ENCODE peak calls at places on chromosomes 1 and 21, in ten cellular contexts. N, I, M, W, U, Y, P, R, X and A are unnamed samples. For H3K9me3, the result is how much of the 10 kb centered on the place peaks cover.

GRCh38 chr1:237470712-237471310 is 419.9 kb downstream of the ZP4 start:
- DNase-seq in R (no peak), P (no peak), I (no peak), N (peak), U (no peak), W (no peak), X (no peak), M (peak), Y (no peak), A (no peak)

GRCh38 chr1:209567788-209568187 is 15.7 kb upstream of the CAMK1G start:
- DNase-seq in Y (no peak), I (no peak), X (no peak), W (no peak), R (no peak), N (no peak), U (no peak), P (no peak), M (no peak), A (no peak)

GRCh38 chr1:226679303-226679702 is 59.8 kb downstream of the ITPKB start:
- DNase-seq in I (no peak), R (no peak), N (no peak), M (no peak), P (no peak), W (no peak), X (no peak), Y (no peak), U (no peak), A (no peak)

GRCh38 chr21:39311164-39311563 is 2.3 kb downstream of the BRWD1 start:
- DNase-seq in P (no peak), R (no peak), Y (no peak), I (no peak), W (no peak), U (no peak), X (no peak), M (no peak), N (no peak), A (no peak)

GRCh38 chr1:96703186-96703585 is 18.4 kb upstream of the PTBP2 start:
- DNase-seq in P (no peak), N (no peak), U (no peak), Y (no peak), M (no peak), X (no peak), W (no peak), I (no peak), R (no peak), A (no peak)

GRCh38 chr1:2530501-2531361 is 668 bp upstream of the HES5 start:
- DNase-seq in R (no peak), M (no peak), P (no peak), N (peak), U (no peak), X (no peak), I (no peak), Y (no peak), W (no peak), A (no peak)

GRCh38 chr1:155801149-155801548 is 55.9 kb downstream of the GON4L start:
- DNase-seq in P (no peak), W (no peak), N (no peak), X (no peak), R (no peak), I (no peak), M (no peak), U (no peak), Y (no peak), A (no peak)

GRCh38 chr1:10737268-10737624 is 59.2 kb downstream of the CASZ1 start:
- DNase-seq in X (peak), M (no peak), W (no peak), N (peak), Y (no peak), I (no peak), U (no peak), R (no peak), P (no peak), A (no peak)

GRCh38 chr1:167095368-167095767 is 1.5 kb downstream of the STYXL2 start:
- DNase-seq in R (no peak), W (no peak), Y (no peak), U (no peak), I (no peak), P (no peak), N (no peak), M (no peak), X (no peak), A (no peak)

GRCh38 chr1:92070892-92071291 is 4.3 kb downstream of the SETSIP start:
- DNase-seq in U (no peak), P (no peak), M (no peak), R (no peak), X (no peak), N (no peak), W (no peak), Y (no peak), I (no peak), A (no peak)

GRCh38 chr1:203320546-203321272 is 15.4 kb downstream of the BTG2 start:
- DNase-seq in M (peak), Y (peak), P (no peak), I (peak), X (no peak), U (peak), R (no peak), W (no peak), N (peak), A (no peak)

GRCh38 chr1:230752407-230752806 is 5.2 kb downstream of the CAPN9 start:
- DNase-seq in W (no peak), M (peak), I (no peak), X (peak), U (no peak), N (peak), P (no peak), Y (no peak), R (no peak), A (no peak)

GRCh38 chr1:232303221-232303620 is 326.7 kb downstream of the SIPA1L2 start:
- DNase-seq in X (no peak), R (no peak), M (no peak), I (no peak), P (no peak), W (no peak), Y (no peak), N (no peak), U (no peak), A (no peak)

GRCh38 chr1:219173758-219174671 is at the start of gene LYPLAL1:
- DNase-seq in P (peak), Y (peak), R (peak), N (peak), I (peak), W (peak), M (peak), U (peak), X (peak), A (peak)

GRCh38 chr1:40592107-40592773 is 60.8 kb downstream of the ZNF684 start:
- DNase-seq in R (no peak), M (peak), Y (no peak), W (peak), N (no peak), P (no peak), U (no peak), I (no peak), X (no peak), A (no peak)

GRCh38 chr1:31669433-31669785 is 24.7 kb upstream of the PEF1 start:
- DNase-seq in R (no peak), N (no peak), Y (no peak), M (no peak), I (no peak), U (no peak), P (no peak), W (no peak), X (no peak), A (no peak)

GRCh38 chr1:165679282-165680036 is 18.9 kb downstream of the ALDH9A1 start:
- DNase-seq in I (no peak), X (no peak), U (no peak), M (no peak), N (no peak), Y (no peak), W (no peak), R (no peak), P (no peak), A (no peak)

GRCh38 chr1:117674521-117675400 is 68.9 kb downstream of the TENT5C start:
- DNase-seq in N (no peak), P (no peak), R (no peak), X (no peak), U (peak), W (no peak), I (no peak), Y (no peak), M (peak), A (no peak)

GRCh38 chr1:237503292-237503691 is 387.4 kb downstream of the ZP4 start:
- DNase-seq in Y (no peak), W (no peak), M (no peak), R (no peak), I (no peak), P (no peak), N (no peak), X (no peak), U (no peak), A (no peak)

GRCh38 chr1:181099152-181100014 is 10.9 kb downstream of the IER5 start:
- DNase-seq in U (no peak), P (no peak), R (no peak), W (no peak), X (no peak), Y (no peak), I (no peak), M (no peak), N (no peak), A (no peak)

GRCh38 chr1:67534627-67535065 is 104.4 kb upstream of the SERBP1 start:
- DNase-seq in M (no peak), W (no peak), R (no peak), I (no peak), P (no peak), U (no peak), X (no peak), N (no peak), Y (no peak), A (no peak)

GRCh38 chr1:1671365-1672119 is 12.7 kb upstream of the CDK11B start:
- DNase-seq in I (no peak), W (no peak), M (no peak), X (peak), N (no peak), R (no peak), U (no peak), P (peak), Y (no peak), A (no peak)

GRCh38 chr1:92587445-92587844 is 100.7 kb upstream of the GFI1 start:
- DNase-seq in X (no peak), R (no peak), I (no peak), Y (no peak), M (no peak), U (no peak), N (no peak), P (no peak), W (no peak), A (no peak)

GRCh38 chr1:69898403-69898947 is 306.9 kb downstream of the LRRC40 start:
- DNase-seq in U (no peak), P (no peak), N (no peak), W (no peak), X (no peak), I (no peak), M (no peak), Y (no peak), R (no peak), A (no peak)

GRCh38 chr1:247204177-247204647 is 32.4 kb upstream of the ZNF124 start:
- DNase-seq in X (no peak), P (no peak), U (no peak), R (no peak), I (no peak), M (no peak), W (no peak), N (no peak), Y (no peak), A (no peak)

GRCh38 chr1:156143765-156144489 is 9.5 kb upstream of the SEMA4A start:
- DNase-seq in M (no peak), U (no peak), P (no peak), W (no peak), R (no peak), N (no peak), X (no peak), Y (no peak), I (no peak), A (no peak)

GRCh38 chr1:49102752-49103151 is 326.1 kb upstream of the BEND5 start:
- DNase-seq in W (no peak), X (no peak), R (no peak), Y (no peak), M (no peak), P (no peak), U (no peak), I (no peak), N (no peak), A (no peak)
- H3K9me3 ChIP-seq in W (under half), X (under half), R (under half), Y (under half), M (under half), P (under half), U (under half), I (under half), N (under half), A (under half)

GRCh38 chr1:76218888-76219588 is 144.5 kb downstream of the ST6GALNAC3 start:
- DNase-seq in X (no peak), P (no peak), R (no peak), W (no peak), N (no peak), M (no peak), I (no peak), Y (no peak), U (no peak), A (no peak)

GRCh38 chr1:76219589-76219914 is 145.0 kb downstream of the ST6GALNAC3 start:
- DNase-seq in M (no peak), I (no peak), W (no peak), P (no peak), R (no peak), N (no peak), Y (no peak), U (no peak), X (no peak), A (no peak)
- H3K27ac ChIP-seq in M (no peak), I (no peak), W (no peak), P (no peak), R (no peak), N (no peak), Y (no peak), U (no peak), X (no peak), A (no peak)

GRCh38 chr21:44742418-44743153 is 31.2 kb upstream of the TSPEAR start:
- DNase-seq in Y (no peak), W (no peak), X (no peak), U (no peak), M (no peak), R (no peak), P (no peak), N (no peak), I (no peak), A (no peak)
- TF ChIP-seq CTCF in Y (no peak), W (no peak), X (peak), U (peak), M (peak), R (no peak), P (no peak), N (no peak), I (no peak), A (no peak)

GRCh38 chr1:20160034-20160433 is 20.9 kb downstream of the PLA2G2F start:
- DNase-seq in N (no peak), P (no peak), M (no peak), I (no peak), U (no peak), R (no peak), Y (no peak), X (no peak), W (no peak), A (no peak)
- H3K9me3 ChIP-seq in N (under half), P (under half), M (under half), I (under half), U (under half), R (under half), Y (under half), X (under half), W (under half), A (under half)

DNA sequence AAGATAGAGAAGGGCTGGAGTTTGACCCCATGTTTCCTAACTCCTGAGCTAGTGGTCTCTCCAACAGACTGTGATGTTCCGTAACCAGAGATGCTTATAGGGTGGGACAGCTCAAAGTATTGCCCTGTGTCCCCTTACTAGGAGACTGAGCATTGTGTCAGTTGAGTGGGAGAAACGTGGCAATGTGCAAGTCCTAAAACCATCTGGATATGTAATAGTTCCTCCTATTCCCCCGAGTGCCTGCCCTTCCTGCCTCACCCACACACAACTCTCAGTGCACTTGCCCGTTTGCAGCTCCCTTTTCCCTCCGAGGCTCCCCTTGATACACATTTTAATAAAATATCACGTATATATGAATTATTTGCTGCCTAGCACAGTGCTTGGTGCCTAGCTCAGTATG is 3.4 kb downstream of the PIGV start:
- DNase-seq in M (no peak), W (no peak), X (no peak), P (no peak), Y (no peak), R (no peak), U (no peak), I (no peak), N (peak), A (no peak)
- H3K27ac ChIP-seq in M (no peak), W (no peak), X (no peak), P (no peak), Y (no peak), R (peak), U (no peak), I (no peak), N (peak), A (no peak)

DNA sequence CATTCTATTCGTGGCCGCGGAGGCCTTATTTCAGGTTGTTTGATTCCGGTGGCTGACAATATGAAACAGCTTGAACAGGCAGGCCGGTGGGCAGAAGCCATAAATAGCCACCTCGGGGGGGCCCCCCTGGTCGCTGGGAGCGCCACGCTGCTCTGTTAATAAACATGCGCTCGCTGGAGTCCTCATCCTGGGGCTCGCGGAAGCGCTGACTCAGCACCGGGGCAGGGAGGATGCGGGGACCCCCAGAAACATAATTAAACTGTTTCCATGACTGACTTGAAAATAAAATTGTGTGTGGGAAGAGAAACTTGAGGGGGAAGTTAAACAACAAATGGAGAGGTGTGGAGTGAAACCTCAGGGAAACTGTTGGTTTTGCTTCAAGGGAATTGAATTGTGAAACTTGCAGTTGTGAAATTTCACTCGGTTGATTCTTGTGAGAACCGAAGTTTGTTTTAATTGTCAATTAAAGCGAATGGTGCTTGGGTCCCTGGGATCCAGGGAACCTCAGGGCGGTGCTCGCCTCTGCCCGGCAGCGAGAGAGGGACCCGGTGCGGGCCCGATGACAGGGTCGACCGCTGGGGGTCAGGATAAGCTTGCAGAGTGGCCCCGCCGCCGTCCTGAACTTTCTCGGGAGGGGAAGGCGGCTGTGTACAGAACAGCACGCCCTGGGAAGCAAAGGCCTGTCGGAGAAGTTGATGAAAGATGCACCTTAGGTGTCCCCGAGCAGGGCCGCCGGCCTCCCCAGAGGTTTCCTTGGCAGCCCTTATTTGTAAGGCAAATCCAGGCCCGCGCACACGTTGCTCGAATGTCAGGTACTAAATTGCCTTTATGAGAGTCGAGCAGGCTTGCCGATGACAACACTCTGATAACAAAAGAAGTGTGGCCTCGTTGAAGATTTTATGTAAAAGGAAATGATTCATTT is 176.9 kb upstream of the LMO4 start:
- DNase-seq in P (peak), U (peak), R (peak), X (peak), Y (peak), N (peak), W (no peak), I (no peak), M (peak), A (no peak)
- TF ChIP-seq CTCF in P (peak), U (no peak), R (peak), X (peak), Y (peak), N (no peak), W (peak), I (peak), M (peak), A (peak)

GRCh38 chr21:9753943-9754342 is 767.4 kb upstream of the TPTE start:
- DNase-seq in W (peak), P (no peak), M (no peak), Y (no peak), R (no peak), U (no peak), I (no peak), N (no peak), X (no peak), A (no peak)

GRCh38 chr21:9755611-9756010 is 765.8 kb upstream of the TPTE start:
- DNase-seq in I (no peak), U (no peak), N (no peak), P (no peak), Y (no peak), X (no peak), R (no peak), M (no peak), W (peak), A (no peak)

DNA sequence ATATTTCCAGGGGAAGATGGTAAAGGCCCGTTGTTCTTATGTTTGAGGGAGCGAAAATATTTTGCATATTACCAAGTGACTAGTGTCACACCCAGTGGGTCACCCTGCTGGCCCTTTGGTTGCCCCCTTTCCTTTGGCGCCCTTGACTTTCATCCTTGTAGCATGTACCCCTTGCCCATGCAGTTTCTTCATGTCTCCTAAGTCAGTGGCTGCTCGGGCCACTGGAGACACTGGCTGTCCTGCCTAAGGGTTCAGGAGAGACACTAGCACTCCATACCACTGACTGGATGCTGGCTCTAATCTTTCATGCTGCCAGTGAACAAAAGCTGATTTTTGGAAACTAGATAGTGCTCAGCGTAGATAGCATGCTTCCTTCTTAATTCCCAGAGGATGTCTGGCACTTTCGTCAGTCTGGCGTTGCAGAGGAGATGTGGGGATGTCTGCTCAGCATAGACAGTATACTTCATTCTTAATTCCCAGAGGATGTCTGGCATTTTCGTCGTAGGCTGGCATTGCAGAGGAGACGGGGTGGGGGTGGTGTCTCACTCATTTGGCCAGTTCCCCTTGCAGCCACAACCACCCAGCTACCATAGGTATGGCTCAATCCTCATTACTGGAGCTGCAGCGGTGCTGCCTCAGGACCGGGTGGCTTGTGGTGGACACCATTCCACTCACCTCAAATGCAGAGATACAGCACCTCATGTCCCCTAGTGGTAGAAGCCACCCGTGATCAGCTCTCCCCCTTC is 770.9 kb upstream of the TPTE start:
- DNase-seq in I (no peak), Y (no peak), W (peak), N (no peak), X (no peak), R (no peak), M (no peak), U (no peak), P (no peak), A (no peak)
- H3K9me3 ChIP-seq in I (under half), Y (under half), W (under half), N (under half), X (under half), R (under half), M (half or more), U (under half), P (under half), A (under half)

DNA sequence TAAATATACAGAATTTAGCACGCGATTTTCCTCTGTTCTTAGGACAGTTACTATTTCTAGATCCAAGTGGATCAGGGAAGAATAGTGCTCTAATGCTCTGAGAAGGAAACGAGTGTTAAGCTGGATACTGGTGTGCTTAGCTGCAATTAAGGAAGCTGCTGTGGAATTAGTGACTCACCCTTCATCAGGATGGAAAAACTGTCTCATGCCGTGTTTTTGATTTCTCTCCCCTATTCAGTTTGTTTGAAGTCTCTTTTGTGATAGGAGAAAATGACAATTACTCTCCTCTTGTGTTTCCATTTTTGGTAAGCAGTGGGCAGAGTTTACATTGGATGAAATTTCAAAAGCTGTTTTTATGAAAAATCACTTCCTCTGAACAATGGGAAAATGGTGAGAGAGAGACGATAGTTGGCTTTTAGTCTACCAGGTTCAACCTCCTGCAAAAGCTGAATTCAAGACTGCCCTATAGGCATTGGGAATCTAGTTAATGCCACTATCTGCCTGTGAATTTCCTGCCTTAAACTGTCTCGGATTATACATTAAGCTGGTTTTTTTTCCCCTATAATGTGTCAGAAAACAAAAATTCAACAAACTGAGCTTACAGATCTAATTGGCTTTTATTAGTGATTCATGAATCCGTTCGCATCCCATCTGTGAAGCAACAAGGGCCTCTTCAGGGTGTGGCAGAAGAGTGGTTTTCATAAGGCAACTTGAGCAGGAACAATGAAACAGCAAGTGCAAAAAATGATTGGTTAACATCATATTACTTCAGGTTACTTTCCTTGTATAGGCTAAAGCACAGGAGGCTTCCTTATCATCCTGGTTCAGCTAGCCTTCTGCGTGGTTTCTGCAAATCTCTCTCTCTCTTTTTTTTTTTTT is 179.9 kb downstream of the ST6GALNAC3 start:
- DNase-seq in M (no peak), Y (no peak), X (no peak), R (no peak), W (no peak), N (no peak), U (no peak), I (no peak), P (no peak), A (no peak)
- H3K27ac ChIP-seq in M (no peak), Y (no peak), X (no peak), R (no peak), W (no peak), N (no peak), U (no peak), I (no peak), P (no peak), A (no peak)